ENCODE peak calls at places on chromosomes 16 and 17, in nine cellular contexts. V is testis; F is transverse colon; M is neural progenitor cell; J is effector memory CD4-positive, alpha-beta T cell; X is A549; H is Peyer's patch; O is OCI-LY7; Y is lower lobe of right lung. D is an unnamed sample. For H3K9me3 and H3K4me1, the result is how much of the 10 kb centered on the place peaks cover.

GRCh38 chr17:61307905-61308886 is 91.4 kb upstream of the TBX2 start:
- DNase-seq in V (no peak), F (no peak), M (no peak), J (no peak), X (peak), H (no peak), O (no peak), Y (no peak), D (no peak)

GRCh38 chr17:6269474-6269873 is 165.4 kb downstream of the AIPL1 start:
- DNase-seq in V (peak), F (peak), M (peak), J (no peak), X (peak), H (no peak), O (peak), Y (no peak), D (no peak)

GRCh38 chr16:11757671-11758545 is 15.3 kb upstream of the TXNDC11 start:
- DNase-seq in V (peak), F (peak), M (no peak), J (no peak), X (peak), H (no peak), O (no peak), Y (no peak), D (no peak)

GRCh38 chr17:846901-847777 is 65.0 kb downstream of the MRM3 start:
- DNase-seq in V (no peak), F (no peak), M (peak), J (no peak), X (no peak), H (no peak), O (no peak), Y (no peak), D (no peak)

GRCh38 chr17:19238167-19238505 is 970 bp downstream of the EPN2 start:
- DNase-seq in V (peak), F (peak), M (peak), J (no peak), X (peak), H (no peak), O (peak), Y (peak), D (peak)

GRCh38 chr17:79280010-79280409 is 205.4 kb downstream of the ENGASE start:
- DNase-seq in V (no peak), F (no peak), M (no peak), J (no peak), X (no peak), H (no peak), O (no peak), Y (no peak), D (no peak)

GRCh38 chr17:32497431-32498205 is 10.8 kb downstream of the CDK5R1 start:
- DNase-seq in V (no peak), F (no peak), M (no peak), J (no peak), X (peak), H (no peak), O (no peak), Y (no peak), D (no peak)

GRCh38 chr17:63609820-63610573 is 9.3 kb downstream of the TACO1 start:
- DNase-seq in V (no peak), F (no peak), M (no peak), J (no peak), X (no peak), H (no peak), O (no peak), Y (no peak), D (no peak)

GRCh38 chr17:79746955-79747507 is 16.3 kb downstream of the ENPP7 start:
- DNase-seq in V (no peak), F (no peak), M (peak), J (no peak), X (no peak), H (no peak), O (no peak), Y (no peak), D (no peak)

GRCh38 chr16:67170168-67170947 is at the start of gene NOL3:
- DNase-seq in V (peak), F (peak), M (peak), J (no peak), X (peak), H (peak), O (no peak), Y (peak), D (peak)

GRCh38 chr17:61058066-61058465 is 341.6 kb upstream of the TBX2 start:
- DNase-seq in V (no peak), F (no peak), M (no peak), J (no peak), X (no peak), H (no peak), O (no peak), Y (no peak), D (no peak)

GRCh38 chr17:20935740-20936139 is 107.1 kb downstream of the USP22 start:
- DNase-seq in V (no peak), F (no peak), M (no peak), J (no peak), X (peak), H (no peak), O (no peak), Y (no peak), D (no peak)

GRCh38 chr16:49639739-49640388 is 216.0 kb downstream of the ZNF423 start:
- DNase-seq in V (peak), F (no peak), M (peak), J (no peak), X (no peak), H (no peak), O (no peak), Y (no peak), D (no peak)

GRCh38 chr17:61966201-61966600 is 38.4 kb upstream of the INTS2 start:
- DNase-seq in V (no peak), F (no peak), M (no peak), J (no peak), X (no peak), H (no peak), O (no peak), Y (no peak), D (no peak)

GRCh38 chr16:10121496-10121895 is 60.7 kb downstream of the GRIN2A start:
- DNase-seq in V (no peak), F (no peak), M (no peak), J (no peak), X (no peak), H (no peak), O (no peak), Y (no peak), D (no peak)

GRCh38 chr17:8606415-8606814 is 24.1 kb downstream of the MYH10 start:
- DNase-seq in V (no peak), F (no peak), M (no peak), J (no peak), X (no peak), H (no peak), O (no peak), Y (no peak), D (no peak)

GRCh38 chr16:72924487-72924886 is 123.4 kb downstream of the ZFHX3 start:
- DNase-seq in V (no peak), F (no peak), M (no peak), J (no peak), X (no peak), H (no peak), O (no peak), Y (no peak), D (no peak)

GRCh38 chr17:330993-331701 is 21.5 kb downstream of the RPH3AL start:
- DNase-seq in V (peak), F (peak), M (no peak), J (no peak), X (no peak), H (no peak), O (no peak), Y (no peak), D (peak)

GRCh38 chr16:35686595-35686994 is 2227.2 kb downstream of the TP53TG3F start:
- DNase-seq in V (no peak), F (no peak), M (no peak), J (no peak), X (no peak), H (no peak), O (no peak), Y (no peak), D (no peak)

GRCh38 chr16:35689764-35690163 is 2230.4 kb downstream of the TP53TG3F start:
- DNase-seq in V (no peak), F (no peak), M (no peak), J (no peak), X (no peak), H (no peak), O (no peak), Y (no peak), D (no peak)

GRCh38 chr16:35687781-35688180 is 2228.4 kb downstream of the TP53TG3F start:
- DNase-seq in V (no peak), F (no peak), M (no peak), J (no peak), X (no peak), H (no peak), O (no peak), Y (no peak), D (no peak)

GRCh38 chr16:35687071-35687470 is 2227.7 kb downstream of the TP53TG3F start:
- DNase-seq in V (no peak), F (no peak), M (no peak), J (no peak), X (no peak), H (no peak), O (no peak), Y (no peak), D (no peak)

DNA sequence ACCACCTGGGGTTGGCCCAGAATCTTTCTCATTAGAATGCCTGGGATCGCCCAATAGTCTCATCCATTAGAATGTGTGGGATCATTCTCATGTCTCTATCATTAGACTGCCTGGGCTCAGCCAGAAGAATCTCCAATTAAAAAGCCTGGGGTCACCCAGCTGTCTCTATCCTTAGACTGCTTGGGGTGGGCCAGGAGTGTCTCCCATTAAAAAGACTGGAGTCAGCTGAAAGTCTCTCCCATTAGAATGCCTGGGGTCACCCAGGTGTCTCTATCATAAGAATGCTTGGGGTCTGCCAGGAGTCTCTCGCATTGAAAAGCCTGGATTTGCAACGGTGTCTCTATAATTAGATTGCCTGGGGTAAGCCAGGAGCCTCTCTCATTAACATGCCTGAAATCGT is 2225.7 kb downstream of the TP53TG3F start:
- DNase-seq in V (no peak), F (no peak), M (no peak), J (no peak), X (no peak), H (no peak), O (no peak), Y (no peak), D (no peak)
- H3K9me3 ChIP-seq in V (under half), F (under half), M (under half), J (under half), X (under half), H (under half), O (under half), Y (under half), D (under half)

GRCh38 chr17:66326476-66327047 is 24.1 kb downstream of the PRKCA start:
- DNase-seq in V (no peak), F (no peak), M (no peak), J (no peak), X (no peak), H (no peak), O (no peak), Y (no peak), D (no peak)

GRCh38 chr17:66331038-66331816 is 28.8 kb downstream of the PRKCA start:
- DNase-seq in V (no peak), F (no peak), M (no peak), J (no peak), X (no peak), H (no peak), O (no peak), Y (no peak), D (no peak)

GRCh38 chr17:66335797-66336196 is 33.4 kb downstream of the PRKCA start:
- DNase-seq in V (no peak), F (no peak), M (no peak), J (no peak), X (no peak), H (no peak), O (no peak), Y (no peak), D (no peak)

DNA sequence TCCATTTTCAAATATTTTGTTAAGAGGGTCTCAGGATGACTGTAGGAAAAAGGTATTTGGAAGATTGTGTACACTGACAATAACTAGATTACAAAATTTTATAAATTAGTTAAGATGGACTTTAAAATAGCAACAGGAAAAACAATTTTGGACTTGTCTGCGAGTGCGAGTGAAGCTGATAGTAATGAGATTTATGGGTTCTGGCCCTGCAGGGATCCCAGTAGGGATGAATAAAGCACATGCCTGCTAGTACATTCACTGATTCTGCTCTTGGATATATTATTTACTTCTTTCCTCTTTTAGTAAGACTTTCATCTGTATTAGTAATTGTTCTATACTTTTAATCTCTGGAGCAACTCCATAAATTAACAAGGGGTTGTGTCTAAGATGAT is 28.2 kb downstream of the PRKCA start:
- DNase-seq in V (no peak), F (no peak), M (no peak), J (no peak), X (no peak), H (no peak), O (no peak), Y (no peak), D (no peak)
- H3K4me1 ChIP-seq in V (under half), F (under half), M (under half), J (under half), X (under half), H (under half), O (under half), Y (under half), D (under half)

DNA sequence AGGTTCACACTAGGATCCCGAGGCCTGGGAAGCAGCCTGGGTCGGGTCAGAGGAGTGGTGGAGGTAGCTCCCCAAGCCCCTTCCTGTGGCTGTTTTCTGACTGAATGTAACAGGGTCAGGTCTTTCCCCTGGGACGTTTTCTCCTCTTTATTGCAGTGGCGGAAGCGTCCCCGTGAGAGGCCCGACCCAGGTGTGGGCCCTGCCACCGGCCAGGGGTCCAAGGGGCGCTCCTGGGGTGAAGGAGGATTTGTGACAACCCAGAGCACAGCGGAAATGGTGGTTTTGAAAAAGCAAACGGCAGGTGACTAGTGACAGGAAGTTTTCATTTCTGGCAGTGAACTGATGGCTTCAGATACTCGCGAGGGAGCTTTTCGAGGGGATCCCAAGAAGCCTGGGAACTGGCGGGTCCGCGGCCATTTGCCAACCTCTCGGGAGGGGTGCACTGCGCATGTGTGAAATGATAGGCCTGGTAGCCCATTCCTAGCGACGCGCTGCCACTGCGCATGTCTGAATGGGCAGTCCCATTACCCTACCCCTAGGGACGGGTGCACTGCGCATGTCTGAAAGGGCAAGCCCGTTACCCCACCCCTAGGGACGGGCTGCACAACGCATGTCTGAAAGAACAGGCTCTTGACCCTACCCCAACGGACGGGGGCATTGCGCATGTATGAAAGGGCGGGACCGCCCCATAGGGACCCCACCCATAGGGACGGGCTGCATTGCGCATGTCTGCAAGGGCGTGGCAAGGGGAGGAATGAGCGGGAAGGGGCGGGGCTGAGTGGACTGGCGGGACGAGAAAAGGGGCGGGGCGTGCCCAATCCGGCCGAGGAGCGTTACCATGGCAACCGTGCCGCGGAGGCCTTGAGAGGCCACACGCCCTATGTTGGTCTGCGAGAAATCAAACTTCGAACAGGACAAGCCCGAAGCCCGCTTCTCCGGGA is 1747.9 kb downstream of the TP53TG3F start:
- DNase-seq in V (peak), F (no peak), M (no peak), J (no peak), X (no peak), H (no peak), O (no peak), Y (no peak), D (no peak)
- H3K9me3 ChIP-seq in V (under half), F (under half), M (under half), J (under half), X (under half), H (under half), O (under half), Y (under half), D (under half)

GRCh38 chr17:81483862-81484194 is 28.8 kb downstream of the ACTG1 start:
- DNase-seq in V (no peak), F (no peak), M (peak), J (no peak), X (no peak), H (no peak), O (no peak), Y (no peak), D (no peak)
- H3K4me1 ChIP-seq in V (under half), F (under half), M (under half), J (under half), X (under half), H (under half), O (under half), Y (under half), D (half or more)

DNA sequence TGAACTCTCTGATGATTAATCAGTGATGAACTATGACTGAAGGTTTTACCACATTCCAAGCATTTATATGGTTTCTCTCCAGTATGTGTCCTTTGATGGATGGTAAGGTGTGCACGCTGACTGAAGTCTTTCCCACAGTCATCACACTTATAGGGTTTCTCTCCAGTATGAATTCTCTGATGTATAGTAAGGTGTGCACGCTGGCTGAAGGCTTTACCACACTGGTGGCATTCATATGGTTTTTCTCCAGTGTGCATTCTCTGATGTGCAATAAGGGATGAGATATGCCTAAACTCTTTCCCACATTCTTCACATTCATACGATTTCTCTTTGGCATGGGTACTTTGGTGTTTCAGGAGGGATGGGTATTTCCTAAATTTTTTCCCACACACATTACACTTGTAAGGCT is 16.4 kb downstream of the ZNF287 start:
- DNase-seq in V (no peak), F (no peak), M (no peak), J (no peak), X (peak), H (no peak), O (no peak), Y (no peak), D (no peak)
- H3K9me3 ChIP-seq in V (under half), F (half or more), M (half or more), J (half or more), X (half or more), H (half or more), O (half or more), Y (half or more), D (under half)